ENCODE peak calls at places on chromosomes 1 and 21, in nine cellular contexts. One of them, this sample, is unnamed.

GRCh38 chr1:2526824-2527552 is 592 bp upstream of the PANK4 start:
- DNase-seq in heart left ventricle: peak; percentile 81
- DNase-seq in uterus: no peak
- DNase-seq in AG09309: no peak
- DNase-seq in CD8-positive, alpha-beta T cell: no peak
- DNase-seq in brain microvascular endothelial cell: no peak
- DNase-seq in AG04450: no peak
- DNase-seq in choroid plexus epithelial cell: no peak
- DNase-seq in fibroblast of pulmonary artery: peak; percentile 24
- DNase-seq in this sample: no peak

GRCh38 chr1:156435551-156436318 is 64.8 kb downstream of the MEF2D start:
- DNase-seq in AG09309: no peak
- DNase-seq in uterus: no peak
- DNase-seq in AG04450: no peak
- DNase-seq in brain microvascular endothelial cell: no peak
- DNase-seq in CD8-positive, alpha-beta T cell: no peak
- DNase-seq in fibroblast of pulmonary artery: no peak
- DNase-seq in choroid plexus epithelial cell: no peak
- DNase-seq in heart left ventricle: no peak
- DNase-seq in this sample: no peak

GRCh38 chr1:102241431-102242338 is 245.0 kb upstream of the OLFM3 start:
- DNase-seq in AG04450: no peak
- DNase-seq in choroid plexus epithelial cell: no peak
- DNase-seq in uterus: no peak
- DNase-seq in heart left ventricle: no peak
- DNase-seq in fibroblast of pulmonary artery: no peak
- DNase-seq in brain microvascular endothelial cell: no peak
- DNase-seq in CD8-positive, alpha-beta T cell: no peak
- DNase-seq in AG09309: no peak
- DNase-seq in this sample: no peak

GRCh38 chr1:227901239-227901905 is 46.4 kb downstream of the WNT9A start:
- DNase-seq in AG04450: no peak
- DNase-seq in choroid plexus epithelial cell: no peak
- DNase-seq in brain microvascular endothelial cell: no peak
- DNase-seq in CD8-positive, alpha-beta T cell: no peak
- DNase-seq in fibroblast of pulmonary artery: no peak
- DNase-seq in uterus: no peak
- DNase-seq in heart left ventricle: peak; percentile 52
- DNase-seq in AG09309: no peak
- DNase-seq in this sample: no peak

GRCh38 chr1:208007938-208008342 is 97.0 kb upstream of the CD34 start:
- DNase-seq in fibroblast of pulmonary artery: peak; percentile 71
- DNase-seq in AG09309: no peak
- DNase-seq in heart left ventricle: no peak
- DNase-seq in brain microvascular endothelial cell: peak; percentile 78
- DNase-seq in CD8-positive, alpha-beta T cell: no peak
- DNase-seq in AG04450: no peak
- DNase-seq in choroid plexus epithelial cell: peak; percentile 81
- DNase-seq in uterus: no peak
- DNase-seq in this sample: no peak

GRCh38 chr1:15153842-15154479 is 414 bp downstream of the TMEM51 start:
- DNase-seq in CD8-positive, alpha-beta T cell: no peak
- DNase-seq in brain microvascular endothelial cell: peak; percentile 32
- DNase-seq in uterus: peak; percentile 47
- DNase-seq in fibroblast of pulmonary artery: peak; percentile 64
- DNase-seq in AG09309: no peak
- DNase-seq in AG04450: no peak
- DNase-seq in heart left ventricle: peak; percentile 85
- DNase-seq in choroid plexus epithelial cell: peak; percentile 62
- DNase-seq in this sample: no peak

GRCh38 chr1:6509603-6510291 is 18.3 kb upstream of the PLEKHG5 start:
- DNase-seq in AG04450: no peak
- DNase-seq in choroid plexus epithelial cell: no peak
- DNase-seq in fibroblast of pulmonary artery: no peak
- DNase-seq in brain microvascular endothelial cell: no peak
- DNase-seq in CD8-positive, alpha-beta T cell: no peak
- DNase-seq in AG09309: no peak
- DNase-seq in uterus: no peak
- DNase-seq in heart left ventricle: no peak
- DNase-seq in this sample: no peak

GRCh38 chr1:44212355-44213221 is 683 bp upstream of the DMAP1 start:
- DNase-seq in AG04450: no peak
- DNase-seq in choroid plexus epithelial cell: no peak
- DNase-seq in uterus: no peak
- DNase-seq in heart left ventricle: no peak
- DNase-seq in fibroblast of pulmonary artery: no peak
- DNase-seq in CD8-positive, alpha-beta T cell: no peak
- DNase-seq in brain microvascular endothelial cell: no peak
- DNase-seq in AG09309: no peak
- DNase-seq in this sample: no peak

DNA sequence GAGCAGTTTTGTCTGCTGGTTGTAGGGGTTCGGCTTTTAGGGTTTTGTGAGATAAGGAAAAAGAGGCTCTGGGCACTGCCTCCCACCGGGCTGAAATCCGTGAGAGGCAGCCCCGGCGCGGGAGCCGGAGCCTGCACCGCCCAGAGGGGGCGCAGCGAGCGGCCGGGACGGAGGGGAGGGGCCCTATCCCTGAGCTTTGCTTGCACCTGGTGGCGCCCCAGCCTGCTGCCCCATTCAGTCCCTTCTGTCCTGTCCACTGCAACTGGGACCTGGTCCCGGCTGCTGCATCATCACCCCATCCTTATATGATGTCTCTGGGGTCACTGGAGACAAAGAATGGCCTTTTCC is 512 bp upstream of the KCNJ6 start:
- DNase-seq in AG09309: no peak
- DNase-seq in AG04450: no peak
- DNase-seq in brain microvascular endothelial cell: no peak
- DNase-seq in choroid plexus epithelial cell: peak; percentile 7
- DNase-seq in heart left ventricle: no peak
- DNase-seq in fibroblast of pulmonary artery: no peak
- DNase-seq in CD8-positive, alpha-beta T cell: no peak
- DNase-seq in uterus: no peak
- DNase-seq in this sample: no peak
- TF ChIP-seq CTCF in AG09309: no peak
- TF ChIP-seq CTCF in AG04450: peak; percentile 22
- TF ChIP-seq CTCF in brain microvascular endothelial cell: peak; percentile 54
- TF ChIP-seq CTCF in choroid plexus epithelial cell: peak; percentile 23
- TF ChIP-seq CTCF in heart left ventricle: no peak
- TF ChIP-seq CTCF in fibroblast of pulmonary artery: no peak
- TF ChIP-seq CTCF in CD8-positive, alpha-beta T cell: no peak
- TF ChIP-seq CTCF in uterus: no peak
- TF ChIP-seq CTCF in this sample: peak; percentile 40

DNA sequence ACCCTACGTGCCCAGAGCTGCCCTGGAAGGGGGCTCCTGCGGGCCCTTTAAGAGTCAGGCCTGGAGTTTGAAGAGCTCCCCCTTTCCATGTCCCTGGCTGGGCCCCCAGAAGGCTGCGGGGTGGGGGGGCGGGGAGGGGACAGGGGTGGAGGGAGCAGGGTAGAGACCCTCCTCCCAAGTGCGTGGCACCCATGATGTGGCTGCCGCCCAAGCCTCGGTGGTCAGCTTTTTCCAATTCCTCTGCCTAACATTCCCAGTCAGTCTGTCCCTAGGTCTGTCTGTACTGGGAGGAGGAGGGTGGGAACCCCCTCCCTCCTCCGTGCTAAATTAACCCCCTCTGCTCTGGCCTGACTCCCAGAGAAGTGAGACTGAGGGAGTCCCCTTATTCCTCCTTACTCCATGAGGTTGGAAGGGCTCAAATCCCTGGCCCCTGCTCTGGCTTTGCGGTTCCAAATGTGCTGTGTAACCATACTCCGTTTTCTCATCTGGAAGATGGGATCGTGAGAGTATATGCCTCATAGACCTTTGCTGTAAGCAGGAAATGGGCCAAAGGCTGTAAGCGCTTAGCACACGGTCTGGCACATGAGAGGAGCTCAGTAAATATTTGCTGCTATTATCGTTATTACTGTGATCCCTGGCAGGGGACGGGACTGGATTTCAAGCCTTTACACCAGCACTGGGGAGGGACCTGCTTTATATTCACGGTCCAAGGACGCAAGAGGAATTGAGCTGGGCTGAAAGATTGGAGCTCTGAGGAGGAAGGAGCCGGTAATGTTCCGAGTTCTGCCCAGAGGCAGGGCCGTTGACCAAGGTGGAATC is 653 bp upstream of the COL16A1 start:
- DNase-seq in uterus: peak; percentile 70
- DNase-seq in fibroblast of pulmonary artery: peak; percentile 53
- DNase-seq in AG04450: no peak
- DNase-seq in choroid plexus epithelial cell: peak; percentile 71
- DNase-seq in CD8-positive, alpha-beta T cell: no peak
- DNase-seq in brain microvascular endothelial cell: peak; percentile 32
- DNase-seq in AG09309: no peak
- DNase-seq in heart left ventricle: peak; percentile 64
- DNase-seq in this sample: no peak
- H3K4me3 ChIP-seq in uterus: peak overlapping the region; percentile 44
- H3K4me3 ChIP-seq in fibroblast of pulmonary artery: peak overlapping the region; percentile 62
- H3K4me3 ChIP-seq in AG04450: peak overlapping the region; percentile 81
- H3K4me3 ChIP-seq in choroid plexus epithelial cell: peak overlapping the region; percentile 62
- H3K4me3 ChIP-seq in CD8-positive, alpha-beta T cell: no peak overlapping the region
- H3K4me3 ChIP-seq in brain microvascular endothelial cell: peak overlapping the region; percentile 55
- H3K4me3 ChIP-seq in AG09309: peak overlapping the region; percentile 85
- H3K4me3 ChIP-seq in heart left ventricle: peak overlapping the region; percentile 43
- H3K4me3 ChIP-seq in this sample: peak overlapping the region; percentile 28

GRCh38 chr1:173212952-173213491 is 5.9 kb upstream of the TNFSF4 start:
- DNase-seq in brain microvascular endothelial cell: no peak
- DNase-seq in CD8-positive, alpha-beta T cell: no peak
- DNase-seq in fibroblast of pulmonary artery: no peak
- DNase-seq in uterus: no peak
- DNase-seq in heart left ventricle: no peak
- DNase-seq in choroid plexus epithelial cell: no peak
- DNase-seq in AG09309: no peak
- DNase-seq in AG04450: no peak
- DNase-seq in this sample: no peak

GRCh38 chr1:173210716-173211231 is 3.6 kb upstream of the TNFSF4 start:
- DNase-seq in uterus: no peak
- DNase-seq in heart left ventricle: no peak
- DNase-seq in fibroblast of pulmonary artery: no peak
- DNase-seq in AG09309: no peak
- DNase-seq in CD8-positive, alpha-beta T cell: no peak
- DNase-seq in AG04450: no peak
- DNase-seq in choroid plexus epithelial cell: no peak
- DNase-seq in brain microvascular endothelial cell: no peak
- DNase-seq in this sample: no peak

GRCh38 chr1:173210273-173210672 is 3.1 kb upstream of the TNFSF4 start:
- DNase-seq in choroid plexus epithelial cell: no peak
- DNase-seq in AG04450: no peak
- DNase-seq in brain microvascular endothelial cell: no peak
- DNase-seq in heart left ventricle: no peak
- DNase-seq in CD8-positive, alpha-beta T cell: no peak
- DNase-seq in fibroblast of pulmonary artery: no peak
- DNase-seq in AG09309: no peak
- DNase-seq in uterus: no peak
- DNase-seq in this sample: no peak

GRCh38 chr1:173208868-173209267 is 1.7 kb upstream of the TNFSF4 start:
- DNase-seq in choroid plexus epithelial cell: no peak
- DNase-seq in heart left ventricle: no peak
- DNase-seq in brain microvascular endothelial cell: no peak
- DNase-seq in AG09309: no peak
- DNase-seq in fibroblast of pulmonary artery: no peak
- DNase-seq in uterus: no peak
- DNase-seq in CD8-positive, alpha-beta T cell: no peak
- DNase-seq in AG04450: no peak
- DNase-seq in this sample: no peak

GRCh38 chr1:173213665-173214064 is 6.5 kb upstream of the TNFSF4 start:
- DNase-seq in AG04450: no peak
- DNase-seq in uterus: no peak
- DNase-seq in AG09309: no peak
- DNase-seq in fibroblast of pulmonary artery: no peak
- DNase-seq in brain microvascular endothelial cell: no peak
- DNase-seq in heart left ventricle: no peak
- DNase-seq in CD8-positive, alpha-beta T cell: no peak
- DNase-seq in choroid plexus epithelial cell: no peak
- DNase-seq in this sample: no peak
- TF ChIP-seq CTCF in AG04450: no peak
- TF ChIP-seq CTCF in uterus: no peak
- TF ChIP-seq CTCF in AG09309: no peak
- TF ChIP-seq CTCF in fibroblast of pulmonary artery: no peak
- TF ChIP-seq CTCF in brain microvascular endothelial cell: no peak
- TF ChIP-seq CTCF in heart left ventricle: no peak
- TF ChIP-seq CTCF in CD8-positive, alpha-beta T cell: no peak
- TF ChIP-seq CTCF in choroid plexus epithelial cell: no peak
- TF ChIP-seq CTCF in this sample: peak; percentile 7

GRCh38 chr1:143735764-143736461 is 235.9 kb downstream of the FAM72C start:
- DNase-seq in fibroblast of pulmonary artery: peak; percentile 20
- DNase-seq in brain microvascular endothelial cell: peak; percentile 0
- DNase-seq in choroid plexus epithelial cell: no peak
- DNase-seq in heart left ventricle: no peak
- DNase-seq in AG09309: no peak
- DNase-seq in uterus: no peak
- DNase-seq in AG04450: no peak
- DNase-seq in CD8-positive, alpha-beta T cell: no peak
- DNase-seq in this sample: no peak

GRCh38 chr1:143736562-143736961 is 235.2 kb downstream of the FAM72C start:
- DNase-seq in brain microvascular endothelial cell: no peak
- DNase-seq in uterus: no peak
- DNase-seq in fibroblast of pulmonary artery: no peak
- DNase-seq in choroid plexus epithelial cell: no peak
- DNase-seq in heart left ventricle: no peak
- DNase-seq in AG04450: no peak
- DNase-seq in CD8-positive, alpha-beta T cell: no peak
- DNase-seq in AG09309: no peak
- DNase-seq in this sample: no peak
- H3K4me3 ChIP-seq in brain microvascular endothelial cell: no peak overlapping the region
- H3K4me3 ChIP-seq in uterus: no peak overlapping the region
- H3K4me3 ChIP-seq in fibroblast of pulmonary artery: peak overlapping the region; percentile 42
- H3K4me3 ChIP-seq in choroid plexus epithelial cell: no peak overlapping the region
- H3K4me3 ChIP-seq in heart left ventricle: no peak overlapping the region
- H3K4me3 ChIP-seq in AG04450: no peak overlapping the region
- H3K4me3 ChIP-seq in CD8-positive, alpha-beta T cell: no peak overlapping the region
- H3K4me3 ChIP-seq in AG09309: no peak overlapping the region
- H3K4me3 ChIP-seq in this sample: peak overlapping the region; percentile 29

GRCh38 chr1:41918450-41919043 is at the start of gene HIVEP3:
- DNase-seq in fibroblast of pulmonary artery: peak; percentile 43
- DNase-seq in CD8-positive, alpha-beta T cell: no peak
- DNase-seq in heart left ventricle: no peak
- DNase-seq in brain microvascular endothelial cell: no peak
- DNase-seq in uterus: no peak
- DNase-seq in AG09309: no peak
- DNase-seq in choroid plexus epithelial cell: peak; percentile 56
- DNase-seq in AG04450: no peak
- DNase-seq in this sample: no peak
- TF ChIP-seq CTCF in fibroblast of pulmonary artery: peak; percentile 33
- TF ChIP-seq CTCF in CD8-positive, alpha-beta T cell: no peak
- TF ChIP-seq CTCF in heart left ventricle: peak; percentile 15
- TF ChIP-seq CTCF in brain microvascular endothelial cell: peak; percentile 51
- TF ChIP-seq CTCF in uterus: no peak
- TF ChIP-seq CTCF in AG09309: peak; percentile 29
- TF ChIP-seq CTCF in choroid plexus epithelial cell: peak; percentile 37
- TF ChIP-seq CTCF in AG04450: peak; percentile 48
- TF ChIP-seq CTCF in this sample: peak; percentile 6

This sample was measured in retinal pigment epithelial cell.